ENCODE peak calls at places on chromosomes 2 and 18, in five cellular contexts. U is GM12891, R is HTR-8/SVneo, K is amygdala, J is Calu3. V is an unnamed sample.

GRCh38 chr2:216572582-216573578 is 60.3 kb upstream of the IGFBP2 start:
- DNase-seq in R (no peak), K (no peak), J (no peak), U (no peak), V (no peak)

GRCh38 chr18:10661333-10661732 is 135.5 kb downstream of the NAPG start:
- DNase-seq in R (no peak), U (no peak), J (peak; percentile 47), K (no peak), V (no peak)

GRCh38 chr2:118443596-118443995 is 355.3 kb downstream of the INSIG2 start:
- DNase-seq in R (no peak), U (no peak), J (no peak), K (no peak), V (no peak)

GRCh38 chr18:68778280-68778875 is 19.5 kb upstream of the CCDC102B start:
- DNase-seq in U (no peak), J (no peak), K (no peak), R (no peak), V (no peak)

GRCh38 chr2:218893349-218894167 is 12.9 kb downstream of the WNT10A start:
- DNase-seq in R (no peak), K (no peak), U (no peak), J (no peak), V (no peak)

GRCh38 chr18:2337552-2338141 is 233.7 kb downstream of the METTL4 start:
- DNase-seq in K (no peak), U (peak; percentile 9), J (peak; percentile 47), R (no peak), V (no peak)

GRCh38 chr18:73288813-73289212 is 421.0 kb upstream of the NETO1 start:
- DNase-seq in J (peak; percentile 27), K (no peak), R (no peak), U (no peak), V (no peak)

GRCh38 chr2:3149441-3150217 is 228.0 kb downstream of the EIPR1 start:
- DNase-seq in R (no peak), K (no peak), U (no peak), J (no peak), V (no peak)

GRCh38 chr2:240932001-240932723 is 26.0 kb downstream of the CROCC2 start:
- DNase-seq in R (no peak), J (no peak), K (no peak), U (no peak), V (no peak)

GRCh38 chr18:61831071-61831470 is 61.7 kb downstream of the RNF152 start:
- DNase-seq in J (no peak), R (no peak), K (no peak), U (no peak), V (no peak)

GRCh38 chr2:10392951-10393647 is 55.0 kb downstream of the ODC1 start:
- DNase-seq in R (no peak), K (no peak), J (no peak), U (no peak), V (no peak)

GRCh38 chr2:76318848-76319247 is 608.1 kb upstream of the GCFC2 start:
- DNase-seq in R (no peak), U (no peak), J (no peak), K (no peak), V (no peak)

GRCh38 chr2:54258171-54258570 is 2.1 kb upstream of the TSPYL6 start:
- DNase-seq in K (no peak), U (no peak), R (no peak), J (no peak), V (no peak)

GRCh38 chr2:68722712-68723111 is 11.9 kb upstream of the ARHGAP25 start:
- DNase-seq in R (no peak), K (no peak), J (no peak), U (no peak), V (no peak)

GRCh38 chr2:143476421-143477084 is 347.3 kb downstream of the ARHGAP15 start:
- DNase-seq in J (no peak), U (no peak), R (no peak), K (no peak), V (no peak)

GRCh38 chr2:71938659-71939587 is 208.7 kb downstream of the CYP26B1 start:
- DNase-seq in U (no peak), R (no peak), J (no peak), K (no peak), V (no peak)

GRCh38 chr2:222292738-222293134 is 6.1 kb downstream of the PAX3 start:
- DNase-seq in R (no peak), K (no peak), J (no peak), U (no peak), V (no peak)

GRCh38 chr18:55047546-55047945 is 88.3 kb upstream of the CCDC68 start:
- DNase-seq in R (no peak), K (no peak), J (no peak), U (no peak), V (no peak)

GRCh38 chr2:125656190-125656589 is 999.8 kb upstream of the GYPC start:
- DNase-seq in R (no peak), J (no peak), U (no peak), K (no peak), V (no peak)

GRCh38 chr2:58981237-58981636 is 740.1 kb upstream of the FANCL start:
- DNase-seq in J (no peak), U (no peak), K (no peak), R (no peak), V (no peak)

GRCh38 chr2:49028101-49028500 is 126.2 kb downstream of the FSHR start:
- DNase-seq in R (no peak), U (peak; percentile 8), K (no peak), J (no peak), V (no peak)

GRCh38 chr2:225993430-225993829 is 593.9 kb downstream of the NYAP2 start:
- DNase-seq in J (no peak), U (no peak), K (no peak), R (no peak), V (no peak)

GRCh38 chr2:179460101-179460500 is 195.5 kb upstream of the SESTD1 start:
- DNase-seq in K (no peak), R (no peak), J (peak; percentile 53), U (no peak), V (no peak)

GRCh38 chr2:172409042-172409441 is 18.3 kb upstream of the ITGA6 start:
- DNase-seq in R (no peak), J (no peak), U (no peak), K (no peak), V (no peak)

GRCh38 chr2:219737270-219737691 is 109.9 kb downstream of the SLC4A3 start:
- DNase-seq in R (peak; percentile 45), U (no peak), K (no peak), J (no peak), V (no peak)

GRCh38 chr2:37969731-37970130 is 44.6 kb downstream of the RMDN2 start:
- DNase-seq in U (no peak), J (no peak), K (no peak), R (no peak), V (no peak)

GRCh38 chr2:168521342-168521741 is 65.3 kb downstream of the CERS6 start:
- DNase-seq in R (no peak), J (no peak), U (no peak), K (no peak), V (no peak)

GRCh38 chr2:80304522-80304878 is at the start of gene LRRTM1:
- DNase-seq in R (no peak), K (no peak), U (no peak), J (no peak), V (no peak)

GRCh38 chr2:19176977-19177376 is 181.4 kb downstream of the OSR1 start:
- DNase-seq in U (no peak), K (no peak), R (peak; percentile 21), J (no peak), V (no peak)

GRCh38 chr18:76378526-76379215 is 116.4 kb downstream of the ZNF516 start:
- DNase-seq in R (no peak), U (no peak), J (no peak), K (no peak), V (no peak)

GRCh38 chr2:29075894-29076700 is 1.8 kb upstream of the PCARE start:
- DNase-seq in K (peak; percentile 64), J (no peak), U (no peak), R (no peak), V (no peak)

GRCh38 chr2:3198119-3198518 is 179.5 kb downstream of the EIPR1 start:
- DNase-seq in R (no peak), U (no peak), J (no peak), K (no peak), V (no peak)

GRCh38 chr2:233446121-233446520 is 91.8 kb downstream of the DGKD start:
- DNase-seq in U (no peak), K (no peak), R (no peak), J (no peak), V (no peak)

GRCh38 chr2:208146006-208146405 is at the start of gene CRYGB:
- DNase-seq in J (no peak), K (no peak), U (no peak), R (no peak), V (no peak)

GRCh38 chr18:49656098-49656591 is 94.3 kb downstream of the LIPG start:
- DNase-seq in U (no peak), J (peak; percentile 53), K (no peak), R (peak; percentile 22), V (no peak)

V was measured in NCI-H1436 treated with DMSO at 0.1 percent for 48 hours.